ENCODE peak calls at places on chromosomes 5 and 9, in nine cellular contexts. Q is amniotic stem cell, A is cardiac septum, E is tibial nerve, C is C1 segment of cervical spinal cord, V is mucosa of gallbladder, U is upper lobe of right lung, K is renal cortical epithelial cell, J is DMS53. Z is an unnamed sample.

GRCh38 chr9:135588886-135589595 is 27.5 kb downstream of the PAEP start:
- DNase-seq in Q (no peak), J (no peak), E (no peak), C (no peak), K (no peak), U (no peak), V (no peak), A (no peak), Z (no peak)

GRCh38 chr5:134510970-134511795 is 14.3 kb upstream of the JADE2 start:
- DNase-seq in C (no peak), A (peak; percentile 54), E (no peak), K (peak; percentile 88), J (peak; percentile 92), U (no peak), V (peak; percentile 37), Q (no peak), Z (no peak)

GRCh38 chr9:94100152-94100879 is 16.1 kb downstream of the PTPDC1 start:
- DNase-seq in A (no peak), U (no peak), K (no peak), E (no peak), Q (no peak), V (no peak), J (no peak), C (no peak), Z (no peak)

GRCh38 chr9:98795295-98795955 is 930 bp downstream of the ANKS6 start:
- DNase-seq in K (no peak), V (no peak), C (no peak), Q (no peak), J (no peak), A (no peak), U (no peak), E (no peak), Z (no peak)

GRCh38 chr5:1779782-1780620 is 19.6 kb downstream of the MRPL36 start:
- DNase-seq in A (peak; percentile 72), K (no peak), J (no peak), Q (no peak), U (no peak), C (no peak), E (no peak), V (no peak), Z (no peak)

GRCh38 chr5:109192027-109192426 is 217.7 kb downstream of the PJA2 start:
- DNase-seq in K (no peak), C (no peak), J (no peak), U (no peak), Q (no peak), E (no peak), A (no peak), V (no peak), Z (no peak)

GRCh38 chr5:91651704-91652103 is 268.6 kb upstream of the ARRDC3 start:
- DNase-seq in C (no peak), Q (no peak), J (no peak), A (no peak), E (no peak), U (no peak), K (peak; percentile 79), V (no peak), Z (no peak)

GRCh38 chr5:36734422-36734821 is 128.0 kb downstream of the SLC1A3 start:
- DNase-seq in C (no peak), V (peak; percentile 30), A (no peak), J (peak; percentile 54), Q (no peak), K (peak; percentile 26), U (no peak), E (no peak), Z (no peak)

GRCh38 chr9:98532147-98532546 is 176.6 kb downstream of the GABBR2 start:
- DNase-seq in E (no peak), K (no peak), Q (no peak), U (no peak), V (no peak), J (no peak), C (no peak), A (no peak), Z (no peak)

GRCh38 chr5:68730220-68731010 is 363.4 kb upstream of the SLC30A5 start:
- DNase-seq in Q (peak; percentile 78), A (no peak), V (peak; percentile 43), U (no peak), J (peak; percentile 49), C (no peak), E (peak; percentile 14), K (peak; percentile 63), Z (peak; percentile 38)

GRCh38 chr5:132102101-132102701 is 28.6 kb downstream of the CSF2 start:
- DNase-seq in Q (no peak), J (no peak), U (no peak), A (no peak), C (no peak), E (no peak), K (no peak), V (no peak), Z (no peak)

GRCh38 chr5:37740331-37741066 is 99.3 kb downstream of the GDNF start:
- DNase-seq in Q (no peak), C (no peak), V (no peak), U (no peak), A (no peak), J (no peak), K (no peak), E (no peak), Z (no peak)

GRCh38 chr5:122258241-122258640 is 53.8 kb upstream of the SNCAIP start:
- DNase-seq in V (no peak), C (no peak), Q (no peak), A (no peak), E (no peak), J (no peak), K (no peak), U (no peak), Z (no peak)

GRCh38 chr5:24644757-24645156 is at the start of gene CDH10:
- DNase-seq in K (peak; percentile 3), E (no peak), A (no peak), C (no peak), V (no peak), U (no peak), J (peak; percentile 85), Q (peak; percentile 10), Z (no peak)

GRCh38 chr5:178279723-178280438 is 47.3 kb upstream of the PHYKPL start:
- DNase-seq in C (peak; percentile 40), J (peak; percentile 81), E (peak; percentile 76), K (peak; percentile 31), V (peak; percentile 89), A (peak; percentile 93), Q (no peak), U (peak; percentile 94), Z (peak; percentile 29)

GRCh38 chr5:15026506-15026905 is 154.9 kb upstream of the ANKH start:
- DNase-seq in J (no peak), E (no peak), A (no peak), V (no peak), U (no peak), C (no peak), Q (no peak), K (no peak), Z (no peak)

GRCh38 chr5:96733771-96734498 is 71.8 kb downstream of the CAST start:
- DNase-seq in K (peak; percentile 68), J (peak; percentile 82), E (no peak), U (no peak), C (no peak), A (no peak), Q (no peak), V (peak; percentile 24), Z (no peak)

GRCh38 chr5:142063878-142064331 is 44.7 kb upstream of the NDFIP1 start:
- DNase-seq in A (peak; percentile 84), E (peak; percentile 78), Q (no peak), V (peak; percentile 38), J (no peak), C (peak; percentile 64), U (no peak), K (peak; percentile 27), Z (peak; percentile 24)

GRCh38 chr9:26077860-26078259 is 399.6 kb upstream of the TUSC1 start:
- DNase-seq in A (peak; percentile 73), V (no peak), E (no peak), K (no peak), J (no peak), C (no peak), U (peak; percentile 32), Q (no peak), Z (no peak)

GRCh38 chr9:115170674-115171073 is 52.7 kb upstream of the TNC start:
- DNase-seq in A (no peak), V (no peak), K (peak; percentile 81), J (no peak), U (no peak), E (no peak), C (no peak), Q (no peak), Z (no peak)

Z was measured in AG09319.